ENCODE peak calls at places on chromosome 21, in four cellular contexts. H, S, U and D are unnamed samples.

GRCh38 chr21:14768042-14768441 is 221.9 kb upstream of the SAMSN1 start:
- DNase-seq in H (peak), S (no peak), U (no peak), D (no peak)

GRCh38 chr21:17651526-17651925 is 38.8 kb upstream of the BTG3 start:
- DNase-seq in H (no peak), S (no peak), U (no peak), D (no peak)

GRCh38 chr21:27480841-27481261 is 514.0 kb upstream of the ADAMTS5 start:
- DNase-seq in H (no peak), U (no peak), S (no peak), D (peak)

GRCh38 chr21:35831791-35832190 is 228.5 kb downstream of the SETD4 start:
- DNase-seq in H (no peak), U (no peak), S (no peak), D (no peak)

GRCh38 chr21:38938343-38938742 is 132.6 kb downstream of the ETS2 start:
- DNase-seq in H (no peak), U (no peak), S (no peak), D (no peak)

GRCh38 chr21:36260030-36260787 is 59.8 kb upstream of the MORC3 start:
- DNase-seq in H (peak), S (no peak), U (peak), D (peak)

GRCh38 chr21:15604424-15604823 is 125.4 kb upstream of the USP25 start:
- DNase-seq in S (no peak), U (no peak), H (no peak), D (no peak)

GRCh38 chr21:29696947-29697346 is 242.8 kb downstream of the GRIK1 start:
- DNase-seq in U (no peak), H (no peak), S (no peak), D (no peak)

GRCh38 chr21:39422468-39423241 is 22.9 kb downstream of the LCA5L start:
- DNase-seq in U (no peak), S (no peak), H (no peak), D (no peak)

GRCh38 chr21:15742052-15742451 is 12.3 kb downstream of the USP25 start:
- DNase-seq in H (peak), S (no peak), U (no peak), D (no peak)

GRCh38 chr21:17460094-17460493 is 52.7 kb upstream of the CXADR start:
- DNase-seq in U (no peak), H (no peak), S (no peak), D (no peak)

GRCh38 chr21:17438642-17439041 is 74.2 kb upstream of the CXADR start:
- DNase-seq in H (no peak), S (no peak), U (no peak), D (no peak)

DNA sequence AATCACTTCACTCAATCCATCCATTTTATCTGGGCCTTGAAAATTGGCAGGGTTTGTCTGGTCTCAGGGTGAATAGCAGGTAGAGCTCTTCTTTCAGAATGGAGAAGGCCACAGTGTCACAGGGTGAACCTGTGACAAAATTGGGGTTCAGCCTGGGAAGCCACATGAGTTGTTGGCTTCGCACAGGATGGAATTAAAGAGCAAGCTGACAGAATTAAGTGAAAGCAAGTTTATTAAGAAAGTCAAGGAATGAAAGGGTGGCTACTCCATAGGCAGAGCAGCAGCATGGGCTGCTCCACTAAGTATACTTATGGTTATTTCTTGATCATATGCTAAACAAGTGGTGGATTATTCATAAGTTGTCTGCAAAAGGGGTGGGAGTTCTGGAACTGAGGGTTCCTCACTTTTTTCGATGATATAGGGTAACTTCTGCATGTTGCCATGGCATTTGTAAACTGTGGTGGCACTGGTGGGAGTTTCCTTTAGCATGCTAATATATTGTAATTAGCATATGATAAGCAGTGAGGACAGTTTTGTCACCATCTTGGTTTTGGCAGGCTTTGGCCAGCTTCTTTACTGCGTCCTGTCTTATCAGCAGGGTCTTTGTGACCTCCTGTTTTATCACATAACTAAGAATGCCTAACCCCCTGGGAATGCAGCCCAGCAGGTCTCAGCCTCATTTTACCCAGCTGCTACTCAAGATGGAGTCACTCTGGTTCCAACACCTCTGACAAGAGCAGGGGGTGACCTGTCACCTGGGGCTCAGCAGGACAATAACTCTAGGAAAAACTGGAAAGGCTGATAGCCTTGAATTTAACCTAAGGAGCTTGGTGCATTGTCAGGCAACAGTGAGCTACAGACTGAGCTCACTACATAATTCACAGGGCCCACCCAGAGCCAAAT is 5.1 kb downstream of the IFNAR2 start:
- DNase-seq in H (no peak), U (no peak), S (no peak), D (no peak)
- TF ChIP-seq POLR2A in H (peak), U (no peak), S (no peak), D (no peak)

DNA sequence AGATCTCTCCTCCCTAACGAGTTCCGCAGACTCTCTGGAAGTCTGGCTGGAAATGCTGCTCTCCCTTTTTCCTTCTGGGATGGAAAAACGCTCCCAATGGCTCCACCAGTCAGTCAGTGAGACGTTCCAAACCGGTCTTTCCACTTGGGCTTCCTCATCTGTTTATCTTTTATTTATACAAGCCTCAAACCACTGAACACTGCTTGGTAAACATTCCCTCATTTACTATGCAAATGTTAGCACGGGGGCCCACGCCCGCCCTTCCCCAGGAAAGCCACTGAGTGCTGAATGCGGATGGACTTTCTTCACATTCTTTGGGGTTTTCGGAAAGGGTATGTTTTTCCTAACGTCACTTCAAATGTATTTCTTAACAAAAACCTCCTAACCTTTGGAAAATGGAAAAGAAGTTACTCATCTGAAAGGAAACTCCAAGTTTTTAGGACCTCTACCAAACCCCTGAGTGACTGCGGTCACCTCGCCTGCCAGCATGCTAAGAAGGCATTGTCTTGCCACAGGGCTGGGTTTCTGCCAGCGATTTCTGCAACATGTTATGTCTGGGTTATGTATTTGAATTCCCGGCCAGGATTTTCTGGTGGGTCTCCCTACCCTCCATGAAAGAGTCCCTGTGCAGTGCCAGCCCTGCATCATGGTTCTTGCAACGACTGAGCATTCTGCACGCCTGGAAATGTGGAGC is 14.0 kb upstream of the UMODL1 start:
- DNase-seq in U (peak), S (peak), H (no peak), D (no peak)
- TF ChIP-seq POLR2A in U (no peak), S (no peak), H (no peak), D (no peak)

GRCh38 chr21:37366488-37367300 is at the start of gene DYRK1A:
- DNase-seq in H (peak), U (peak), S (peak), D (peak)

GRCh38 chr21:37364722-37365121 is 1.9 kb upstream of the DYRK1A start:
- DNase-seq in H (no peak), U (no peak), S (no peak), D (no peak)

GRCh38 chr21:37363936-37364335 is 2.6 kb upstream of the DYRK1A start:
- DNase-seq in H (no peak), S (no peak), U (no peak), D (no peak)

GRCh38 chr21:37367301-37367757 is 756 bp downstream of the DYRK1A start:
- DNase-seq in S (no peak), H (peak), U (peak), D (no peak)

DNA sequence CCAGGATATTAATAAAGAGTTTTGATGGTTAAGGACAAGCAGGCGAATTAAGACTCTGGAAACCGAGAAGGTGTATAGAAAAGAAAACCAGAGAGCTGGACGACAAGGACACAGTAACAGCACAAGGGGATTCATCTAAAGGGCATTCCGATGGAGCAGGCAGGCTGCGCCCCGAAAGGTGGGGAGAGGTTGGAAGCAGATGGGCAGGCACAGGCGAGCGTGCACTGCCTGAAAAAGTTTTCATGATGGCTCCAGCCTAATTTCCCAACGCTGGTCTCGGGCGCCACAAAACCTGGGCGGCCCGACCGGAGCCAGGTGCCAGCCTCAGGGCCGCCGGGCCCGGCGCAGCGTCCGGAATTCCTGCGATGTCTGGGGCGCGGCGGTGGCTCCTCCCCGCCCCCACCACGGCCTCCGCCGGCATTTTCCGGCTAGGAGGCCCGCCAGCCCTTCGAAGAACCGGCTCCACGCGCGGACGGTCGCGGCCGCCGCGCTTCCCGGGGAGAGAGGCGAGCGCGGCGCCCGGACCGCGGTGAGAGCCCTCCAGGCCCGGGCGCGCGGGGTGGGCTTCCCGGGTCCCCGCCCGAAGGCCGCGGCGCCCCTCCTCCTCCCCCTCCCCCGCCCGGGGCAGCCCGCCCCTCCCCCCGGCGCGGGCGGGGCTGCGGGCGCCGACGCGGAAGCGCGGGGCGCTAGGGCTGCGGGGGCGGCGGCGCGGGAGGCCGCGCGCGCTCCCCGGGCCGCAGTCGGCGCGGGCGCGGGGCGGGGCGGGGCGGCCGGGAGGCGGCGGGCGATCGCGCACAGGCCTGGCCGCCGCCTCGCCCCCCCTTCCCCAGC is 701 bp upstream of the DYRK1A start:
- DNase-seq in U (peak), S (peak), H (peak), D (peak)
- TF ChIP-seq POLR2A in U (peak), S (peak), H (peak), D (peak)

DNA sequence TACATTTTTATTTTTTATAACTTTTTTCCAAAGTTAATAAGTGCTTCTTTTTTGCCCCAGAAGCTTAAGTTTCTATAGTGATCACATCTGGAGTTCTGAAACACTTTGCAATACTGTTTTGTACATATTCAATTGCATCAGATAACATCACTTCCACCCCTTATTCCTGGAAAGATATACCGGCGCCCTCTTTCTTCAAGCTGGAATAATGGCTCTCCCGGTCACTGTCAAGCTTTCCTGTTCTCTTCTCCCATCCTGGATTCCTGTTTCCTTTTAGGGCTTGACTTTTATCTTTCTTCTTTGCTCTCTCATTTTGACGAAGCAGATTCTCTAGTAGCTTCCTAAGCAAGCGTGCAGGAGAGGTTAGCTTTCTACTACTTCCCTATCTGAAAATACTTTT is 1866.8 kb downstream of the MRPL39 start:
- DNase-seq in U (no peak), H (no peak), S (no peak), D (no peak)
- TF ChIP-seq POLR2A in U (no peak), H (no peak), S (no peak), D (no peak)

GRCh38 chr21:43971992-43972255 is 40.2 kb upstream of the TRAPPC10 start:
- DNase-seq in H (no peak), U (no peak), S (no peak), D (no peak)

GRCh38 chr21:43972850-43973633 is 39.1 kb upstream of the TRAPPC10 start:
- DNase-seq in H (peak), U (no peak), S (no peak), D (no peak)

GRCh38 chr21:43970551-43970950 is 41.6 kb upstream of the TRAPPC10 start:
- DNase-seq in H (no peak), U (no peak), S (no peak), D (no peak)

GRCh38 chr21:43973634-43973955 is 38.5 kb upstream of the TRAPPC10 start:
- DNase-seq in U (no peak), H (no peak), S (no peak), D (no peak)

DNA sequence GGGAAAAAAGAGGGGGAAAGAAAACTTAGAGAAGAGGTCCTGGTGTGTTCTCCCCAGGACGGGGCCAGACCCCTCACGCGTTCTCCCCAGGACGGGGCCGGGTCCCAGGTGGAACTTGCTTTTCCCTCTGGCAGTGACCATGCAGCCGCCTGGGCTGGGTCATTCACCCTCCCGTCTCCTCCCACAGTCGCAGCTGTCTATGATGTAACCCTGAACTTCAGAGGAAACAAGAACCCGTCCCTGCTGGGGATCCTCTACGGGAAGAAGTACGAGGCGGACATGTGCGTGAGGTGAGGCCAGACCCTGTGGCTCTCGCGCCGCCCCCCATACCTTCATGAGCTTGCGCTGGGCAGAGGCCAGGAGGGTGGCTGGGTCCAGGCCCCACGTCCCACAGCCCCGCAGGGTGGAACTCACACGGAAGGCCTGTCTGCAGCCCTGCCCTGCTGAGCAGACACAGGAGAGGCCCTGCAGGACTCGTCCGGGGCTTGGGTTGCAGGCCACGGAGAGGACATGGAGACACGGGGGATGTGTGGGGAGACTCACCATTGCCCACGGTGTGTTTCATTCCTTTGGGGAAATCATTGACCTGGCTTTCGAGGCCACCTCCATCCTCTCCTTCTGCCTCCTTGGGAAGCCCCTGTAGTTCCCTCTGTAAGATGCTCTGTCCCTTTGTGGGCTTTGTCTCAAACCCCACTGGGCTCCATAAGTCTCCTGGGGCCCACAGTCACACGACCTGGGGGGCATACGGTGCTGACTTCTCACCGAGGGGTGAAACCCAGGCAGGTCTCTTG is 40.7 kb upstream of the TRAPPC10 start:
- DNase-seq in S (no peak), U (no peak), H (no peak), D (no peak)
- TF ChIP-seq POLR2A in S (no peak), U (no peak), H (no peak), D (no peak)

DNA sequence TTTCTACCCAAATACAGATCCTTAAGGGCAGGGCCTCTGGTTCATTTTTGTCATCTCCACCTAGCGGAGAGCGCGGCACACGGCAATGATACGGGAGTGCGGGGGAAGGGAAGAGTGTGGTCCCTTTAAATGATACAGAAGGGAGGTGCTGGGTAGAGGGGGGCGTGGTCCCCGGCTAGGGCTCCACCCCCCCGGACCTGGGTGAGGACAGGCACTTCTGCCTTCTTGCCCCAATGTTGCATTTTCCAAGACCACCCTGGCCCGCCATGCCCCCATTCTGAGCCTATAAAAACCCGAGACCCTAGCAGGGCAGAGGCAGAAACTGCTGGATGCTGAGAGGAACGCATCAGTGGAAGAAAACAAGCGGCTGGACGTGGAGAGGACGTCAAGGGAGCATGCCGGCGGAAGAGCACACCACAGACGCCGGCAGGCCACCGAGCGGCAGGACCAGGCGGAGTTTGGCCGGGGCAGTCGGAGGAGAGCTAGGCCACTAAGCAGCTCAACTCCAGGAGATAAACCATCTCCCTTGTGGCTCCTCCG is 30.0 kb downstream of the LRRC3 start:
- DNase-seq in H (peak), U (no peak), S (no peak), D (no peak)
- TF ChIP-seq POLR2A in H (no peak), U (no peak), S (no peak), D (no peak)

DNA sequence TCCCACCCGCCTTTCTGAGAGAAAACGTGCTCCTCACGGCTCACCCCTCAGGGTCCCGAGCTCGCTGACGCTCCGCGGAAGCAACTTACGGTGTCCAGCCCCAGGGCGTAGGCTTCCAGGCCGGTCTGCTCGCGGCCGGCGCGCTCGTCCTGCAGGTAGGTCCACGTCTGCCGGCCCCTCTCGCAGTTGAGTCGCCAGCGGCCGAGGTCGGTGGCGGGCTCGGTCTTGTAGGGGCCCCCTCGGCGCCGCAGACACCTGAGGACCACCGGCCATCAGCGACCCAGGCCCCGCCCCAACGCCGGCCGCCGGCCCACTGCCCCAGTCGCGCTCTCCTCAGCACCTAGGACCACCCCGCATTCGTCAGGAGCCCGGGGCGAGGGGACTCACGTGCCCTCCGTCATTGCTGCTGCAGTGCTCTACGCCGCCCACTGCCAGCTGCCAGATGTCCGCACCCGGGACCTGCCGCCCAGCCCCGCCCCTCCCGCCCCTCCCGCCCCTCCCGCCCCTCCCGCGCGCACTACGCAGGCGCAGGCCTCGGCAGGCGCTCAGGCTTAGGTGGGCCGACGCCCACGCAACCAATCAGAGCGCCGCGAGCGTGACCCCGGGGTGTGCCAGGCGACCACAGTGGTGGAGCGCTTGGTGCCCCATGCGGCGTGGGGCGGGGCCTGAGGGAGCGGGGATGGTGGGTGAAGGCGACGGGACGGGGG is at the start of gene LSS:
- DNase-seq in H (peak), S (peak), U (peak), D (peak)
- TF ChIP-seq POLR2A in H (no peak), S (no peak), U (peak), D (peak)

DNA sequence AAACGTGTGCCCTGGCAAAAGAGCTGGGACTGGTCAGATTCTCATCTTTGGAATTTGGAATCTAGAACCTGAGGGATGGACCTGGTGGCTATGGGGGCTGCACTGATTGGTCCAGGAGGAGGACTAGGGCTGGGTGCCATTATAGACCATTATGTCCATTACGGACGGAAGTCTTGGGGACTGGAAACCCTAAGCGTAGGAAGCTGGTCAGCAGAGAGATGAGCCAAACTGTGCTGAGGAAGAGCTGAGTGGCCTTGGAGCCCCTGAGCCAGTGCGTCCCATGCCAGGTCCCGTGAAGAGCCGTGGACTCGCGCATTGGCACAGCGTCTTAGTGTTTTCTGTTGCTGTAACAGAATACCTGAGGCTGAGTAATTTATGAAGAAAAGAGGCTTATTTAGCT is 10.0 kb downstream of the MRAP start:
- DNase-seq in U (no peak), S (no peak), H (no peak), D (no peak)
- TF ChIP-seq POLR2A in U (no peak), S (no peak), H (no peak), D (no peak)